ENCODE peak calls at places on chromosomes 13 and 19, in ten cellular contexts. E is endodermal cell, K is AG04450, G is thoracic aorta, F is heart left ventricle, U is heart right ventricle, T is right atrium auricular region, Z is ascending aorta, D is Peyer's patch, X is Caco-2. O is an unnamed sample.

GRCh38 chr13:32538234-32538620 is 368 bp downstream of the N4BP2L2 start:
- DNase-seq in E (no peak), K (no peak), G (no peak), F (peak; percentile 39), U (peak; percentile 22), T (no peak), Z (peak; percentile 71), D (no peak), X (no peak), O (peak; percentile 74)

GRCh38 chr19:18392417-18392816 is 5.0 kb downstream of the LRRC25 start:
- DNase-seq in E (no peak), K (no peak), G (no peak), F (peak; percentile 29), U (no peak), T (peak; percentile 72), Z (peak; percentile 72), D (no peak), X (no peak), O (no peak)

GRCh38 chr19:35704218-35704617 is at the start of gene ZBTB32:
- DNase-seq in E (peak; percentile 91), K (no peak), G (no peak), F (no peak), U (no peak), T (no peak), Z (no peak), D (no peak), X (peak; percentile 23), O (peak; percentile 39)

GRCh38 chr13:109751477-109751876 is 34.9 kb downstream of the IRS2 start:
- DNase-seq in E (no peak), K (no peak), G (no peak), F (no peak), U (no peak), T (no peak), Z (no peak), D (no peak), X (no peak), O (no peak)

GRCh38 chr13:112956516-112957294 is 12.3 kb upstream of the MCF2L start:
- DNase-seq in E (no peak), K (no peak), G (no peak), F (no peak), U (no peak), T (no peak), Z (no peak), D (peak; percentile 37), X (no peak), O (peak; percentile 15)

GRCh38 chr13:27117158-27117557 is 54.5 kb downstream of the USP12 start:
- DNase-seq in E (no peak), K (peak; percentile 30), G (no peak), F (no peak), U (no peak), T (no peak), Z (no peak), D (no peak), X (no peak), O (peak; percentile 75)

GRCh38 chr13:98515804-98516465 is 61.0 kb downstream of the STK24 start:
- DNase-seq in E (no peak), K (no peak), G (no peak), F (no peak), U (no peak), T (no peak), Z (peak; percentile 4), D (no peak), X (no peak), O (no peak)

GRCh38 chr13:109785141-109785891 is 1.1 kb downstream of the IRS2 start:
- DNase-seq in E (peak; percentile 81), K (no peak), G (no peak), F (no peak), U (peak; percentile 55), T (no peak), Z (peak; percentile 76), D (peak; percentile 73), X (peak; percentile 55), O (peak; percentile 76)

GRCh38 chr13:84192125-84192524 is 309.9 kb upstream of the SLITRK1 start:
- DNase-seq in E (no peak), K (peak; percentile 67), G (no peak), F (no peak), U (no peak), T (no peak), Z (no peak), D (no peak), X (no peak), O (peak; percentile 84)

DNA sequence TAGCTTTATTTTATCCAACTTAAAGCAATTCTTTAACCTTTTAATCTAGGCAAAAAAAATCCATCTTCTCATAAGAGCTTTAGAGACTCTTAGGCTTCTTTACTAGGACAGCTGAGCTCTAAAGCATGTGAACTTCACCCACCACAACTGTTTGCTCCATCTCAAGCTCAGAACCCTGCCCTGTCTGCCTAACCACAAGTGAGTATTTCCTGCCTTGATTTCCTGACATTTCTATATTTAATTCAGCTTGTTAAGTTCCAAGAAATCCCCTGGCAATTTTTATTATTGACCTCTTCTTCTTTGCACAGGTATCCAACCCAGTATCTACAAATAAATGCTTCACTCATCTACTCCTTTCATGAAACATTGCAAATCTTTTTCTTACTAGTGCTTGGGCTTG is 21.1 kb upstream of the CEACAM21 start:
- DNase-seq in E (no peak), K (no peak), G (no peak), F (no peak), U (no peak), T (peak; percentile 38), Z (no peak), D (no peak), X (no peak), O (no peak)
- H3K27me3 ChIP-seq in E (peaks cover 26% of the 10 kb centered on the region), K (peaks cover 5% of the 10 kb centered on the region), G (no peaks in the 10 kb centered on the region), F (no peaks in the 10 kb centered on the region), U (peaks cover 8% of the 10 kb centered on the region), T (peaks cover 2% of the 10 kb centered on the region), Z (no peaks in the 10 kb centered on the region), D (no peaks in the 10 kb centered on the region), X (peaks cover 1% of the 10 kb centered on the region), O (peaks cover 40% of the 10 kb centered on the region)

GRCh38 chr19:56369886-56370676 is 23.3 kb downstream of the ZNF582 start:
- DNase-seq in E (no peak), K (no peak), G (no peak), F (no peak), U (no peak), T (no peak), Z (no peak), D (no peak), X (no peak), O (peak; percentile 10)
- H3K9me3 ChIP-seq in E (peaks cover 92% of the 10 kb centered on the region), K (peaks cover 21% of the 10 kb centered on the region), G (peaks cover 6% of the 10 kb centered on the region), F (no peaks in the 10 kb centered on the region), U (peaks cover 9% of the 10 kb centered on the region), T (no peaks in the 10 kb centered on the region), Z (peaks cover 18% of the 10 kb centered on the region), D (no peaks in the 10 kb centered on the region), X (peaks cover 13% of the 10 kb centered on the region), O (peaks cover 26% of the 10 kb centered on the region)

GRCh38 chr19:46131485-46132143 is 7.1 kb upstream of the IGFL3 start:
- DNase-seq in E (peak; percentile 60), K (no peak), G (no peak), F (no peak), U (no peak), T (no peak), Z (no peak), D (no peak), X (no peak), O (no peak)

GRCh38 chr19:46132508-46133100 is 8.1 kb upstream of the IGFL3 start:
- DNase-seq in E (no peak), K (no peak), G (no peak), F (no peak), U (no peak), T (no peak), Z (no peak), D (no peak), X (no peak), O (no peak)

GRCh38 chr19:46133777-46134231 is 9.3 kb upstream of the IGFL3 start:
- DNase-seq in E (peak; percentile 64), K (no peak), G (no peak), F (no peak), U (no peak), T (no peak), Z (no peak), D (no peak), X (no peak), O (no peak)

GRCh38 chr19:46134527-46134926 is 10.0 kb upstream of the IGFL3 start:
- DNase-seq in E (no peak), K (peak; percentile 21), G (no peak), F (no peak), U (no peak), T (no peak), Z (no peak), D (no peak), X (no peak), O (no peak)

DNA sequence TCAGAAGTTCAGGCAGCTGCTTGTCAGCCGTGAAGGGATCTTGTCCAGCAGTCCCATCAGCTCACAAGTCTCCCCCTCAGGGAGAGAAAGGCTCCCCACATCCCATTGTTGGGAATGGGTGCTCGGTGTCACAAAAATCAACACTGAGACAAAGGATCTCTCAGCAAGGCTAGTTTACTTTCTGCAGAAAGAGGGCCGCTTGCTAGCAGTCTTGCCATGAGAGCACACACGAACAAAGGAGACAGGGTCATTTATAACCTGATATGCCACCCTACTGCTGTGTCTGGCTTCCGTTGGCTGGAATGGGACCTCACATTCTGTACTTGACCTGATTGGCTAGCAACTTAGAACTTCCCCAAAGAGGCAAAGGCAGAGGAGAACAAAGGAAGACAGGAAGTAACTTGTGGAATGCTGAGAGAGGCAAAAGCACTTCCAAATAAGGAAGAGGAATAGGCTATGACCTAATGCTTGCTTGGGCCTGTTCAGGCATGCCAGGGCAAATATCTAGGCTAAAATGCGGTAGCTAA is 8.7 kb upstream of the IGFL3 start:
- DNase-seq in E (peak; percentile 89), K (peak; percentile 96), G (no peak), F (peak; percentile 14), U (no peak), T (peak; percentile 65), Z (no peak), D (no peak), X (peak; percentile 59), O (peak; percentile 53)
- H3K4me3 ChIP-seq in E (peak overlapping the region; percentile 72), K (peak overlapping the region; percentile 52), G (peak overlapping the region; percentile 26), F (no peak overlapping the region), U (no peak overlapping the region), T (no peak overlapping the region), Z (no peak overlapping the region), D (no peak overlapping the region), X (no peak overlapping the region), O (peak overlapping the region; percentile 2)

DNA sequence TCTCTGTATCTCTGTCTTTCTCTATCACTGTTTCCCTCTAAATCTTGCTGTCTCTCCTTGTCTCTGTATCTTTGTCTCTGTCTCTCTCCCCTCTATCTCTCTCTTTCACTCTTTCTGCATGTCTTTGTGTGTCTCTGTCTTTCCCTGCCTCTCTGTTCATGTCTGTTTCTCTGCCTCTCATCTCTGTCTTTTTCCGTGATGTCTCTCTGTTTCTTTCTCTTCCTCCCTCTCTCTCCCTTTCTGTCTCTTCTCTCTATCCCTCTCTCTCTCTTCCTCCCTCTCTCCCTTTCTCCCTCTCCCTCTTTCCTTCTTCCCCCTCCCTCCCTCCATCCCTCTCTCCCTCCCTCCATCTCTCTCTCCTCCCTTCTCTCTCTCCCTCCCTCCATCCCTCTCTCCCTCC is 56.7 kb upstream of the NFIC start:
- DNase-seq in E (no peak), K (no peak), G (no peak), F (no peak), U (no peak), T (no peak), Z (no peak), D (no peak), X (no peak), O (no peak)
- H3K27me3 ChIP-seq in E (peaks cover 17% of the 10 kb centered on the region), K (peaks cover 18% of the 10 kb centered on the region), G (no peaks in the 10 kb centered on the region), F (peaks cover 13% of the 10 kb centered on the region), U (peaks cover 49% of the 10 kb centered on the region), T (peaks cover 7% of the 10 kb centered on the region), Z (peaks cover 3% of the 10 kb centered on the region), D (no peaks in the 10 kb centered on the region), X (no peaks in the 10 kb centered on the region), O (peaks cover 46% of the 10 kb centered on the region)

DNA sequence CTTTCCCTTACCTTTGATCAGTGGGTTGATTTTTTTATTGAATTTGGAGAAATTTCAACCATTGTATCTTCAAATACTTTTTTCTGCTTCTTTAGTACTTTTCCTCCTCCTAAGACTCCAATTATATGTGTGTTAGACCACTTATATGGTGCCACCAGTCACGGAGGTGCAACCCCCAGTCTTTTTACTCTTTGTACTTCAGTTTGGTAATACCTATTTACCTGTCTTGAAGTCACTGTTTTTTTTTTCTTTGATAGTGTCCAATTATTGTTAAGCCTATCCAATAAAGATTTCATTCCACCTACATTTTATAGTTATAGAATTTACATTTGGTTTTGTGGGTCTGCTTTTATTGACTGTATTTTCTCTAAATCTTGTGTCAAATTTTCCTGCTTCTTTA is 14.9 kb downstream of the ZNF283 start:
- DNase-seq in E (no peak), K (no peak), G (no peak), F (no peak), U (no peak), T (no peak), Z (no peak), D (no peak), X (no peak), O (no peak)
- H3K9me3 ChIP-seq in E (peaks cover 97% of the 10 kb centered on the region), K (peaks cover 29% of the 10 kb centered on the region), G (peaks cover 98% of the 10 kb centered on the region), F (peaks cover 83% of the 10 kb centered on the region), U (peaks cover 100% of the 10 kb centered on the region), T (peaks cover 100% of the 10 kb centered on the region), Z (peaks cover 79% of the 10 kb centered on the region), D (peaks cover 9% of the 10 kb centered on the region), X (peaks cover 66% of the 10 kb centered on the region), O (peaks cover 100% of the 10 kb centered on the region)